ENCODE peak calls at places on chromosome 5, in eight cellular contexts. P is DMS79 treated with DMSO at 0.1 percent for 48 hours, S is KBM-7, G is skeletal muscle cell, B is T1000, A is amygdala, R is nucleus accumbens, Y is EH. E is an unnamed sample.

GRCh38 chr5:34998058-34998789 is 49.5 kb downstream of the AGXT2 start:
- DNase-seq in P (peak), S (no peak), G (peak), B (no peak), A (no peak), R (no peak), Y (peak), E (no peak)

GRCh38 chr5:33631786-33632185 is 191.0 kb downstream of the TARS1 start:
- DNase-seq in P (no peak), S (no peak), G (no peak), B (no peak), A (no peak), R (no peak), Y (no peak), E (no peak)

GRCh38 chr5:73946278-73946677 is 320.3 kb downstream of the ARHGEF28 start:
- DNase-seq in P (peak), S (no peak), G (no peak), B (no peak), A (no peak), R (no peak), Y (no peak), E (no peak)

GRCh38 chr5:61274561-61274960 is 57.5 kb upstream of the ZSWIM6 start:
- DNase-seq in P (no peak), S (no peak), G (peak), B (no peak), A (no peak), R (no peak), Y (peak), E (no peak)

GRCh38 chr5:118405650-118406061 is 582.7 kb downstream of the DTWD2 start:
- DNase-seq in P (no peak), S (no peak), G (peak), B (no peak), A (no peak), R (no peak), Y (no peak), E (no peak)

GRCh38 chr5:52837068-52837467 is 49.4 kb downstream of the ITGA1 start:
- DNase-seq in P (no peak), S (no peak), G (no peak), B (no peak), A (no peak), R (peak), Y (peak), E (no peak)

GRCh38 chr5:144201578-144201977 is 30.9 kb downstream of the KCTD16 start:
- DNase-seq in P (no peak), S (no peak), G (no peak), B (no peak), A (no peak), R (no peak), Y (peak), E (no peak)

GRCh38 chr5:148801682-148802276 is 24.6 kb upstream of the ADRB2 start:
- DNase-seq in P (no peak), S (no peak), G (no peak), B (no peak), A (no peak), R (no peak), Y (no peak), E (no peak)

GRCh38 chr5:144203750-144204596 is 33.3 kb downstream of the KCTD16 start:
- DNase-seq in P (peak), S (peak), G (peak), B (no peak), A (no peak), R (peak), Y (peak), E (peak)

GRCh38 chr5:53442946-53443345 is 37.5 kb upstream of the FST start:
- DNase-seq in P (no peak), S (no peak), G (no peak), B (no peak), A (no peak), R (no peak), Y (no peak), E (no peak)

GRCh38 chr5:168266016-168266415 is 25.4 kb upstream of the WWC1 start:
- DNase-seq in P (no peak), S (no peak), G (no peak), B (no peak), A (no peak), R (no peak), Y (no peak), E (no peak)

GRCh38 chr5:172493906-172494305 is 39.6 kb upstream of the SH3PXD2B start:
- DNase-seq in P (no peak), S (no peak), G (no peak), B (no peak), A (no peak), R (no peak), Y (no peak), E (no peak)

GRCh38 chr5:16345454-16345853 is 120.1 kb downstream of the ZNF622 start:
- DNase-seq in P (no peak), S (no peak), G (no peak), B (no peak), A (no peak), R (no peak), Y (peak), E (no peak)

GRCh38 chr5:9691261-9691660 is 61.1 kb upstream of the TAS2R1 start:
- DNase-seq in P (no peak), S (no peak), G (no peak), B (no peak), A (no peak), R (no peak), Y (no peak), E (no peak)

E was measured in putamen.